ENCODE peak calls at places on chromosome 22, in seven cellular contexts. Y, Q, W, I, O, E and U are unnamed samples.

GRCh38 chr22:27996529-27996925 is 77.5 kb upstream of the PITPNB start:
- DNase-seq in O (peak; percentile 35), I (no peak), Q (no peak), E (no peak), W (no peak), Y (no peak), U (no peak)

GRCh38 chr22:35552186-35552842 is 11.7 kb downstream of the RASD2 start:
- DNase-seq in E (peak; percentile 80), O (no peak), Y (no peak), Q (no peak), W (peak; percentile 9), I (peak; percentile 80), U (no peak)

GRCh38 chr22:25485626-25486545 is 78.6 kb upstream of the GRK3 start:
- DNase-seq in W (no peak), Q (no peak), O (no peak), I (no peak), Y (no peak), E (peak; percentile 18), U (no peak)

GRCh38 chr22:21703684-21704316 is 31.8 kb downstream of the YPEL1 start:
- DNase-seq in Y (no peak), Q (no peak), E (no peak), W (no peak), I (no peak), O (no peak), U (no peak)

GRCh38 chr22:33302049-33302545 is 243.9 kb upstream of the SYN3 start:
- DNase-seq in Q (peak; percentile 72), O (peak; percentile 84), I (peak; percentile 90), Y (peak; percentile 87), E (peak; percentile 65), W (peak; percentile 45), U (peak; percentile 45)

GRCh38 chr22:29820941-29821789 is 16.9 kb downstream of the ASCC2 start:
- DNase-seq in W (peak; percentile 94), O (peak; percentile 91), Y (peak; percentile 74), I (no peak), E (peak; percentile 76), Q (peak; percentile 95), U (peak; percentile 100)

GRCh38 chr22:24049211-24049610 is 38.1 kb downstream of the CABIN1 start:
- DNase-seq in Y (no peak), W (no peak), Q (no peak), I (no peak), O (no peak), E (no peak), U (no peak)

GRCh38 chr22:22745225-22746060 is 101.0 kb downstream of the GGTLC2 start:
- DNase-seq in W (peak; percentile 51), Q (no peak), Y (peak; percentile 43), E (peak; percentile 46), O (no peak), I (peak; percentile 52), U (peak; percentile 20)

GRCh38 chr22:32327596-32328171 is 30.0 kb upstream of the RFPL3 start:
- DNase-seq in Q (no peak), E (no peak), O (peak; percentile 49), W (no peak), I (no peak), Y (no peak), U (no peak)

GRCh38 chr22:27086728-27087450 is 429.5 kb downstream of the MIAT start:
- DNase-seq in E (no peak), I (no peak), Q (no peak), O (no peak), Y (no peak), W (no peak), U (no peak)

GRCh38 chr22:23240639-23241389 is 60.5 kb downstream of the BCR start:
- DNase-seq in W (peak; percentile 44), O (no peak), Q (no peak), E (no peak), Y (no peak), I (no peak), U (peak; percentile 75)

GRCh38 chr22:22422629-22423112 is 85.9 kb downstream of the ZNF280B start:
- DNase-seq in E (peak; percentile 85), Q (peak; percentile 46), Y (peak; percentile 69), I (peak; percentile 87), W (peak; percentile 48), O (peak; percentile 74), U (peak; percentile 46)

GRCh38 chr22:35921777-35922176 is 106.8 kb downstream of the RBFOX2 start:
- DNase-seq in Q (peak; percentile 55), O (no peak), I (peak; percentile 37), W (peak; percentile 84), Y (peak; percentile 78), E (peak; percentile 34), U (peak; percentile 88)

GRCh38 chr22:24146190-24146616 is 35.1 kb upstream of the SUSD2 start:
- DNase-seq in I (peak; percentile 45), O (peak; percentile 92), Q (peak; percentile 82), Y (no peak), W (peak; percentile 40), E (peak; percentile 81), U (peak; percentile 35)

GRCh38 chr22:40732996-40733292 is 53.7 kb downstream of the MCHR1 start:
- DNase-seq in Y (no peak), Q (no peak), E (no peak), W (no peak), O (no peak), I (no peak), U (no peak)
- TF ChIP-seq CTCF in Y (no peak), Q (no peak), E (no peak), W (no peak), O (no peak), I (no peak), U (no peak)

GRCh38 chr22:49958961-49959781 is 1.4 kb upstream of the PIM3 start:
- DNase-seq in Y (no peak), Q (no peak), W (no peak), I (peak; percentile 53), E (no peak), O (peak; percentile 68), U (no peak)

GRCh38 chr22:49958462-49958921 is 2.1 kb upstream of the PIM3 start:
- DNase-seq in O (peak; percentile 62), Y (no peak), I (no peak), E (no peak), Q (no peak), W (no peak), U (no peak)

GRCh38 chr22:49960159-49960966 is at the start of gene PIM3:
- DNase-seq in Y (peak; percentile 94), W (peak; percentile 95), I (peak; percentile 90), E (peak; percentile 99), O (peak; percentile 97), Q (peak; percentile 95), U (peak; percentile 81)

GRCh38 chr22:49960967-49961600 is 512 bp downstream of the PIM3 start:
- DNase-seq in O (peak; percentile 81), W (peak; percentile 47), I (peak; percentile 60), E (peak; percentile 60), Y (peak; percentile 70), Q (peak; percentile 45), U (no peak)

DNA sequence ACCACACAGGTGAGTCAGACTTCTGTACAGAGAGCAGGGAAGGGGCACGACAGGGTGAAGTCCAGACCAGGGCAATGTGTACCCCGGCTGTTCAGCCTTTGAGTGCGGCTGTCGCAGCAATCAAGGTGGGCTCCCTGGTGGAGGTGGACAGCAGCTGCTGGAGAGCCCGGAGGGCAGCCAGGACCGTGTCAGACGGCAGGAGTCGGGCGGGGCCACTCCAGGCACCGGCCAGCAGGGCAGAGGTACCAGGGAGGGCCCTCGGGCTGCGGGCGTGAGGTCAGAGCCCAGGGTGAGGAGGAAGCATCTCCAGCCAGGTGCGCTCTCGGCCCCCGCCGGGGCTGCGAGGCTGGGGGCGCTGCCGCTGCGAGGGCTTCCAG is 802 bp upstream of the PIM3 start:
- DNase-seq in Q (no peak), W (peak; percentile 69), O (no peak), E (no peak), Y (no peak), I (no peak), U (peak; percentile 54)
- TF ChIP-seq CTCF in Q (no peak), W (no peak), O (no peak), E (no peak), Y (peak; percentile 29), I (no peak), U (no peak)

GRCh38 chr22:38148252-38148651 is 33.4 kb downstream of the PLA2G6 start:
- DNase-seq in Y (no peak), E (no peak), I (no peak), W (peak; percentile 37), O (peak; percentile 23), Q (no peak), U (peak; percentile 61)

GRCh38 chr22:38141574-38141973 is 31.1 kb upstream of the BAIAP2L2 start:
- DNase-seq in Q (no peak), O (peak; percentile 31), W (no peak), E (no peak), Y (no peak), I (no peak), U (no peak)

GRCh38 chr22:38142606-38143005 is 32.1 kb upstream of the BAIAP2L2 start:
- DNase-seq in Y (no peak), O (peak; percentile 37), Q (no peak), W (no peak), I (no peak), E (no peak), U (no peak)

GRCh38 chr22:38139901-38140300 is 29.4 kb upstream of the BAIAP2L2 start:
- DNase-seq in I (no peak), Y (no peak), O (peak; percentile 38), W (no peak), Q (no peak), E (no peak), U (no peak)

DNA sequence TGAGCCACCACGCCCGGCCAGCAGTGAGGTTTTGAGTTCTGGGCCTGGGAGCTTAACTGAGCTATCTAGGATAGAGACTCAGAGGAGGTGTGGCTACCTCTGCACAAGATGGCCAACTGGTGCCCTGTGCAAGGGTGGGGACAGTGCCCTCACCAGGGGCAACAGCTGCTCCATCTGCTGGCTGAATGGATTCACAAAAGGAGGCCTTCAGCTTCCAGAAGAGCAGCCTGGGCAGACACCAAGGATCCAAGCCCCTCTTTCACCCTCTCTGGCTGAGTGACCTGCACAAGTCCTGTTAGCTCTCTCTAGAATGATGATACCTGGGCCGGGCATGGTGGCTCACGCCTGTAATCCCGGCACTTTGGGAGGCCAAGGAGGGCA is 33.5 kb upstream of the BAIAP2L2 start:
- DNase-seq in Y (no peak), E (no peak), O (peak; percentile 41), Q (no peak), I (no peak), W (peak; percentile 43), U (no peak)
- TF ChIP-seq CTCF in Y (no peak), E (no peak), O (no peak), Q (no peak), I (no peak), W (peak; percentile 23), U (no peak)

DNA sequence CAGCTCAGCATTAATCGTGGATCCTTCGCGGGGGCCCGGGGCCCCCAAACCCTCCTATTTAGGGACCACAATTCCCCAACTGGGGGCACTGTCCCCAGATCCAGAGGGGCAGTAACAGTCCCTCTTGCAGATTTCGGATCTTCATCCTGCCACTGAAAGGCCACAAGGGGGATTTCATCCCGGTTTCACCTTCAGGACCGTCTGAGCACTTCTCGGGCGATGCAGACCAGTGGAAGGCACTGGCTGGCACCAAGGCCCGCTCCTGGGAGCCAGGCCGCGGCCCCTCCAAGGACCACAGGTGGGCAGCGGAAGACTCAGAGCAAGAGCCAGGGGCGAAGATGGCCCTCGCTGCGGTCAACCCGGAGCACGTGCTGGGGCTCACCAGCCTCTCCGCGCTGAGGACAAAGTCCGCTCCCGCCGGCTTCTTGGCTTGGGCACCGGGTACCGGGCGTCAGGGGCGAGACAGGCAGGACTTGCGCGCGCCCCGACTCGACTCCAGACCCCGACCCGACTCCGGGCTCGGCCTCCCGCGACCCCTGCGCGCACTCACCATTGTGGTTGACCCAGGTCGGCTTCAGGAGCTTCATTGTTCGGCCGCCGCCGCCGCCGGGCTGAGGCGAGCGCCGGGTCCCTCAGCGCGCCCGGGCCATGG is 517 bp downstream of the HIRA start:
- DNase-seq in Y (peak; percentile 43), I (no peak), Q (peak; percentile 37), O (peak; percentile 70), W (peak; percentile 7), E (peak; percentile 38), U (peak; percentile 18)
- TF ChIP-seq CTCF in Y (no peak), I (peak; percentile 28), Q (no peak), O (no peak), W (peak; percentile 14), E (no peak), U (peak; percentile 24)